ENCODE peak calls at places on chromosomes 12 and 14, in ten cellular contexts. D is GM10248, J is psoas muscle, W is AG10803, F is epithelial cell of esophagus, K is tibial nerve, R is Calu3, T is AG09319, G is suprapubic skin, B is A549. V is an unnamed sample.

GRCh38 chr12:52307836-52308806 is 13.1 kb downstream of the KRT83 start:
- DNase-seq in B (peak; percentile 49), D (no peak), K (no peak), G (no peak), R (peak; percentile 75), W (peak; percentile 45), T (peak; percentile 8), F (peak; percentile 66), J (peak; percentile 89), V (no peak)

GRCh38 chr12:20415013-20415412 is 46.7 kb downstream of the PDE3A start:
- DNase-seq in T (no peak), K (no peak), G (no peak), F (no peak), J (no peak), R (no peak), W (peak; percentile 9), B (no peak), D (no peak), V (no peak)

GRCh38 chr14:23307687-23308644 is 1.3 kb downstream of the BCL2L2 start:
- DNase-seq in R (no peak), W (no peak), K (no peak), F (peak; percentile 92), J (no peak), G (peak; percentile 72), D (no peak), T (no peak), B (peak; percentile 12), V (no peak)

GRCh38 chr14:73943083-73943482 is 6.8 kb downstream of the FAM161B start:
- DNase-seq in J (no peak), R (no peak), G (no peak), T (peak; percentile 11), K (no peak), B (peak; percentile 9), F (peak; percentile 67), W (peak; percentile 75), D (no peak), V (no peak)

GRCh38 chr12:88006351-88006750 is 22.9 kb downstream of the C12orf50 start:
- DNase-seq in W (no peak), D (no peak), F (no peak), R (no peak), G (no peak), B (no peak), K (no peak), T (no peak), J (no peak), V (no peak)

GRCh38 chr12:68639396-68639767 is 28.7 kb downstream of the RAP1B start:
- DNase-seq in G (no peak), W (no peak), T (no peak), R (no peak), F (no peak), D (no peak), B (no peak), J (no peak), K (no peak), V (no peak)

GRCh38 chr14:106610691-106611090 is 1084.3 kb downstream of the TMEM121 start:
- DNase-seq in F (no peak), T (no peak), K (no peak), J (no peak), G (no peak), W (no peak), B (no peak), R (no peak), D (no peak), V (no peak)

GRCh38 chr12:100234591-100235304 is 32.1 kb downstream of the DEPDC4 start:
- DNase-seq in K (no peak), W (peak; percentile 65), F (peak; percentile 64), J (no peak), D (peak; percentile 30), G (no peak), B (peak; percentile 59), T (peak; percentile 24), R (peak; percentile 32), V (peak; percentile 42)

GRCh38 chr12:96121271-96121711 is 72.9 kb upstream of the ELK3 start:
- DNase-seq in F (peak; percentile 16), R (no peak), B (no peak), D (peak; percentile 53), J (no peak), G (no peak), W (no peak), K (no peak), T (no peak), V (peak; percentile 38)

GRCh38 chr14:67919259-67919658 is 99.7 kb downstream of the RAD51B start:
- DNase-seq in R (no peak), K (no peak), J (no peak), G (no peak), F (no peak), B (no peak), T (no peak), W (no peak), D (no peak), V (no peak)

GRCh38 chr12:4900327-4900726 is 9.4 kb upstream of the KCNA1 start:
- DNase-seq in G (no peak), T (no peak), B (peak; percentile 7), F (no peak), R (no peak), K (no peak), J (no peak), W (peak; percentile 82), D (no peak), V (no peak)

GRCh38 chr12:52441320-52441911 is 7.2 kb upstream of the KRT75 start:
- DNase-seq in D (no peak), F (peak; percentile 95), R (no peak), B (peak; percentile 14), T (no peak), K (no peak), G (peak; percentile 45), W (peak; percentile 48), J (no peak), V (no peak)

GRCh38 chr12:38905480-38906351 is at the start of gene CPNE8:
- DNase-seq in J (peak; percentile 88), R (peak; percentile 73), G (peak; percentile 91), B (peak; percentile 87), F (peak; percentile 67), W (peak; percentile 69), T (peak; percentile 41), D (peak; percentile 83), K (peak; percentile 66), V (peak; percentile 74)

DNA sequence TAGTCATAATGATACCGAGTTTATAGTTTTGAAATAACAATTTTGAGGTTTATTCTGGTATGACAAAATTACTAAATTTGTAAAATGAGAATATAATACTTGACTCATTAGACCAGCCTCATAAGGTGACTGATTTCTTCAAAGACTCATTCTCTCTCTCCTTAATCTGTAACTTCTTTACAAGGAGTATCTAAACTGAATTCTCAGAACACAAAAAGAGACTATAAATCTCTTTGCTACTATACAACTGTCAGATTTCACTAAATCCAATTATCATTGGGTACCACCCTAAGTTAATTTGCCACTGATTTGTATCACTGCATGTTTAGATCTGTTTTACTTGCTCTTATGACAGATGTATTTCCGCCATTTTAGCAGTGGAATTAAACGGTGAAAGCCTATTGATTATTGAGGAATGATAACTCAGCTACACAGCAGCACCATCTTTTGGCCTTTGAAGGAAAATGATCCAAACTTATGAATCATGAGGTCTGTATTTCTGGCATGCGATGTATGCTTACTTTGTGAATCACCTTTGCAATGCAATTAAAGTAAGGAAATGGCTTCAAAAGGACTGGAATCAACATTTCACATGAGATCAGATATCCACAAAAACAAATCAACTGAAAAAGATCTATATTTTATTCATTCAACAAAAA is 161.2 kb downstream of the RERGL start:
- DNase-seq in G (no peak), F (peak; percentile 83), J (no peak), R (peak; percentile 22), B (peak; percentile 84), T (no peak), W (peak; percentile 48), D (no peak), K (no peak), V (no peak)
- TF ChIP-seq CTCF in G (no peak), F (peak; percentile 48), J (no peak), R (peak; percentile 38), B (peak; percentile 66), T (no peak), W (peak; percentile 21), D (no peak), K (no peak), V (no peak)

DNA sequence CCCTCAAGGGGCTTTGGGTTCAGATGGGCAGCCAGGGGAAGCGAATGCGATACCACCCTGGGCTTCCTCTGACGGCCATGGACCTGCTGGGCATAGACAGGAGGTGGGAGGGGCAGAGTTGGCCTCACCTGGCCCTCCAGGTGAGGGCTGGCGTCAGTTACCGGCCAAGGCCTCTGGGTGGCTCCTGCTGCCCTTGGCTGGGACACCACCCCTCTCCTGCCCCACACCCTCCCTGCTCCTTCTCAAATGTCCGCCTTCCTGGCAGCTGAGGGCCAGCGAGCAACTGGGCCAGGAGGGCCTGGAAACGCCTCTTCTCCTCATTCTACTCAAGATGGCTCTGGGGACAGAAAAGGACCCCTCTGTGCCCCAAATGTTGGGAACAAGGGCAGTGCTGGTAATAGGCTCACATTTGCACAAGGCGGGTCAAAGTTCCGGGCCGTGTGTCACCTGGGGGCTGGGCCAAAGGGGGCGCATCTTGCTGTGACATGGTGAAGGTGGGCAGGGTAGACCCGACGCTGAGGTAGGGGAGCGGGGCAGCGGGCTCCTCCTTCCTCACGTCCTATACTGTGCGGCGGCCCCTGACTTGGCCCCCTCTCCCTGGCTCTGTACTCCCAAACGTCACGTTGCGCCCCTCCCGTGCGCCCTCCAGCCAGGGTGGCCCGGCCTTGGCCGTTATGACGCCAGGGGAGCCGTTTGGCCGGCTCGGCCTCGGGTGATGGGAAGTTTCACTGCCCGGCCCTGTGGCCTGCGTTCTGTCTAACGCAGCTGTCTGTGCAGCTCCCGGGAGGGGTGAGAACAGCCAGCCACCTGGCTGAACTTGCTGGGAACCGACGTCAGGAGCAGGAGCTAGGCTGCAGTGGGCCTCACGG is 18.1 kb upstream of the DLK1 start:
- DNase-seq in K (no peak), T (no peak), R (peak; percentile 86), W (no peak), G (no peak), F (no peak), B (no peak), D (no peak), J (peak; percentile 75), V (no peak)
- TF ChIP-seq CTCF in K (no peak), T (no peak), R (peak; percentile 52), W (no peak), G (no peak), F (peak; percentile 19), B (no peak), D (no peak), J (no peak), V (no peak)

DNA sequence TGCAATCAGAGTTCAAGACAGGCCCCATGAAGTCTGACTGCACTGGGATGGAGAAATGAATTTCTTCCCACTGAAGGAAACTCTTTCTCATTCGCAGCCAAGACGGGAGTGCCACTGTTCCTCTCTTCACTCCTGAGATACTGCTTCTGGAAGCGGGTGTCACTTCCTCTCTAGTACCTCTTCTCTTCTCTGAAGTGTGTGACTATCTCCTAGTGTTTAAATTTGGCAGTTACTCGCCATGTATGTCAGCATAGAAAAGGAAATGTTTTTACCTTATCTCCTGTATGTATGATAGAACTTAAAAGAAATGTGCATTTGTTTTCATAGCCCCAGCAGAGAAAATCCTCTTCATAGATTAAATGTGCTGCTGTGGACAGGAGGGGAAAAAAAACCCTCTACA is 215.3 kb downstream of the ANO6 start:
- DNase-seq in T (no peak), G (no peak), K (no peak), F (no peak), W (no peak), R (no peak), D (no peak), J (no peak), B (no peak), V (no peak)
- TF ChIP-seq CTCF in T (no peak), G (no peak), K (no peak), F (no peak), W (no peak), R (no peak), D (peak; percentile 2), J (no peak), B (no peak), V (no peak)

GRCh38 chr14:91387135-91387849 is 30.3 kb downstream of the CCDC88C start:
- DNase-seq in B (no peak), W (peak; percentile 25), T (no peak), R (no peak), G (no peak), K (no peak), J (peak; percentile 26), D (no peak), F (peak; percentile 60), V (no peak)
- TF ChIP-seq CTCF in B (no peak), W (no peak), T (no peak), R (no peak), G (no peak), K (no peak), J (no peak), D (no peak), F (no peak), V (no peak)

V was measured in GM13977.